ENCODE peak calls at places on chromosomes 3 and 15, in six cellular contexts. F, U, H, M, Q and T are unnamed samples.

GRCh38 chr15:96300808-96301207 is 29.7 kb upstream of the NR2F2 start:
- DNase-seq in Q (no peak), H (no peak), F (no peak), U (no peak), M (no peak), T (no peak)

GRCh38 chr3:27723803-27724458 is 1.8 kb upstream of the EOMES start:
- DNase-seq in H (no peak), U (no peak), Q (peak; percentile 52), F (no peak), M (no peak), T (no peak)

GRCh38 chr3:37768107-37768809 is 93.4 kb upstream of the CTDSPL start:
- DNase-seq in M (no peak), U (no peak), Q (peak; percentile 17), F (no peak), H (no peak), T (no peak)

GRCh38 chr3:185325946-185326791 is 36.8 kb upstream of the MAP3K13 start:
- DNase-seq in F (no peak), Q (no peak), H (no peak), U (no peak), M (no peak), T (no peak)

GRCh38 chr3:78666458-78666800 is 1101.4 kb downstream of the ROBO1 start:
- DNase-seq in F (no peak), H (no peak), M (peak; percentile 81), Q (no peak), U (no peak), T (no peak)

GRCh38 chr15:85773249-85773648 is 21.5 kb downstream of the KLHL25 start:
- DNase-seq in Q (no peak), U (no peak), H (no peak), M (no peak), F (no peak), T (no peak)

GRCh38 chr3:181613813-181614212 is 97.9 kb upstream of the SOX2 start:
- DNase-seq in M (no peak), H (no peak), Q (no peak), U (no peak), F (no peak), T (no peak)

GRCh38 chr3:187821616-187822317 is 76.5 kb upstream of the BCL6 start:
- DNase-seq in U (no peak), H (no peak), Q (no peak), F (no peak), M (no peak), T (no peak)

GRCh38 chr3:140545756-140546155 is 132.1 kb upstream of the TRIM42 start:
- DNase-seq in Q (no peak), M (peak; percentile 74), F (no peak), U (no peak), H (no peak), T (no peak)

GRCh38 chr3:102444101-102444500 is 9.3 kb downstream of the ZPLD1 start:
- DNase-seq in H (no peak), F (no peak), U (peak; percentile 20), Q (no peak), M (peak; percentile 45), T (no peak)

GRCh38 chr3:60742606-60743145 is 508.6 kb downstream of the FHIT start:
- DNase-seq in F (no peak), U (no peak), M (peak; percentile 80), H (no peak), Q (peak; percentile 87), T (no peak)

GRCh38 chr15:73109751-73110150 is 57.5 kb downstream of the NEO1 start:
- DNase-seq in Q (no peak), M (no peak), H (no peak), U (no peak), F (no peak), T (no peak)

GRCh38 chr3:70933105-70933810 is 620.8 kb upstream of the MDFIC2 start:
- DNase-seq in H (no peak), M (peak; percentile 50), U (no peak), Q (no peak), F (no peak), T (no peak)

GRCh38 chr3:14307953-14308352 is 94.5 kb upstream of the SLC6A6 start:
- DNase-seq in H (no peak), M (no peak), F (no peak), U (no peak), Q (no peak), T (no peak)

GRCh38 chr15:100726426-100727190 is 124.2 kb downstream of the ASB7 start:
- DNase-seq in U (peak; percentile 1), M (peak; percentile 93), H (no peak), F (no peak), Q (no peak), T (no peak)

GRCh38 chr3:151428386-151428785 is 32.5 kb downstream of the IGSF10 start:
- DNase-seq in M (no peak), Q (no peak), H (no peak), U (no peak), F (no peak), T (no peak)

GRCh38 chr3:194773216-194773615 is 87.5 kb downstream of the FAM43A start:
- DNase-seq in H (no peak), U (no peak), F (no peak), M (peak; percentile 38), Q (no peak), T (no peak)

GRCh38 chr3:12598890-12599289 is 42.0 kb downstream of the MKRN2 start:
- DNase-seq in H (no peak), F (no peak), U (no peak), Q (no peak), M (no peak), T (no peak)

GRCh38 chr15:75198560-75199346 is 2.9 kb upstream of the C15orf39 start:
- DNase-seq in U (no peak), F (peak; percentile 54), M (peak; percentile 43), H (peak; percentile 43), Q (peak; percentile 61), T (peak; percentile 96)

GRCh38 chr3:72144773-72145505 is 360.0 kb upstream of the PROK2 start:
- DNase-seq in M (no peak), Q (no peak), H (no peak), U (peak; percentile 35), F (no peak), T (peak; percentile 49)

GRCh38 chr3:17175187-17175839 is 290.6 kb downstream of the PLCL2 start:
- DNase-seq in M (peak; percentile 90), F (no peak), Q (no peak), U (no peak), H (no peak), T (no peak)

GRCh38 chr3:194310060-194310481 is 41.1 kb downstream of the CPN2 start:
- DNase-seq in M (no peak), U (no peak), H (no peak), Q (no peak), F (no peak), T (no peak)

GRCh38 chr15:47987908-47988532 is 132.8 kb upstream of the SLC24A5 start:
- DNase-seq in H (peak; percentile 71), F (peak; percentile 0), U (peak; percentile 45), Q (peak; percentile 82), M (peak; percentile 56), T (peak; percentile 69)

GRCh38 chr3:165404357-165405042 is 208.3 kb upstream of the SLITRK3 start:
- DNase-seq in Q (no peak), H (no peak), U (no peak), F (no peak), M (no peak), T (no peak)

GRCh38 chr15:57597431-57597830 is 5.7 kb downstream of the MYZAP start:
- DNase-seq in Q (no peak), F (no peak), H (no peak), M (no peak), U (no peak), T (no peak)

GRCh38 chr3:189851682-189852081 is 220.5 kb downstream of the TP63 start:
- DNase-seq in M (no peak), H (no peak), Q (no peak), F (no peak), U (no peak), T (no peak)
- H2AFZ ChIP-seq in M (no peak overlapping the region), H (no peak overlapping the region), Q (no peak overlapping the region), F (no peak overlapping the region), U (no peak overlapping the region), T (no peak overlapping the region)

DNA sequence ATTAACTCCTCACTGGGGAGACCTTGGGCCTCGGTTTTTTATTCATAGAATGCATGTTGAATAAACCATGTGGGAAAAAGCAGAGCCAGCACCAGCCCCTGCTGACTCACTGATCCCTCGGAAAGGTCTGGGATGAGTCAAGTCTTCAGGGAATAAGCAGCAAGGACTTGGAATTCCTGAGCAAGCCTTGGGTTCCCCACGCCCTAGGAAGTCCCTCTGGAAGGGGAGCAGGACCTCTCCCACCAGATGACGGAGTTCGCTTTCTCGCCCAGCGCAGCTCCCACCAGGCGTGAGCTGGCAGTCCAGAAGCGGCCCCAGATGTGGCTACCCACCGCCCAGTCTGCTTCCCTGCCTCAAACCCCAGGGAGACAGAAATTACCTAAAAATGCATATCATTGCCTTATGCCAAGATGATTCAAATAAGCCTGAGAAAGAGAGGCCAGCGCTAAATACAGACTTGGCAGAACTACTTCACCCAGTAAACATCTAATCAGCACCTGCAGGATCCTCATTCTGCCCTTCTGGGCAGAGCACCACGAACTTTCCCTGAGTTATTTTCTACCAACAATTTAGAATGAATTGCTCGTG is 45.5 kb downstream of the BTD start:
- DNase-seq in H (peak; percentile 73), M (peak; percentile 100), U (no peak), Q (no peak), F (peak; percentile 88), T (no peak)
- H2AFZ ChIP-seq in H (peak overlapping the region; percentile 1), M (no peak overlapping the region), U (no peak overlapping the region), Q (no peak overlapping the region), F (peak overlapping the region; percentile 4), T (no peak overlapping the region)

GRCh38 chr3:49868951-49869454 is 703 bp downstream of the CAMKV start:
- DNase-seq in M (no peak), H (no peak), U (peak; percentile 82), F (no peak), Q (peak; percentile 80), T (no peak)

GRCh38 chr3:49867871-49868321 is 1.8 kb downstream of the CAMKV start:
- DNase-seq in Q (peak; percentile 92), F (no peak), M (peak; percentile 25), H (no peak), U (no peak), T (peak; percentile 30)

GRCh38 chr3:49867400-49867799 is 2.3 kb downstream of the CAMKV start:
- DNase-seq in Q (peak; percentile 52), F (no peak), H (no peak), U (no peak), M (no peak), T (no peak)

GRCh38 chr3:49871536-49872157 is 1.9 kb upstream of the CAMKV start:
- DNase-seq in H (no peak), M (no peak), Q (no peak), F (no peak), U (peak; percentile 55), T (no peak)

GRCh38 chr3:49869525-49870126 is at the start of gene CAMKV:
- DNase-seq in U (peak; percentile 95), Q (peak; percentile 80), M (no peak), F (no peak), H (no peak), T (peak; percentile 35)
- H2AFZ ChIP-seq in U (peak within 1 kb of the TSS; percentile 41), Q (peak within 1 kb of the TSS; percentile 93), M (no peak within 1 kb of the TSS), F (no peak within 1 kb of the TSS), H (no peak within 1 kb of the TSS), T (no peak within 1 kb of the TSS)

DNA sequence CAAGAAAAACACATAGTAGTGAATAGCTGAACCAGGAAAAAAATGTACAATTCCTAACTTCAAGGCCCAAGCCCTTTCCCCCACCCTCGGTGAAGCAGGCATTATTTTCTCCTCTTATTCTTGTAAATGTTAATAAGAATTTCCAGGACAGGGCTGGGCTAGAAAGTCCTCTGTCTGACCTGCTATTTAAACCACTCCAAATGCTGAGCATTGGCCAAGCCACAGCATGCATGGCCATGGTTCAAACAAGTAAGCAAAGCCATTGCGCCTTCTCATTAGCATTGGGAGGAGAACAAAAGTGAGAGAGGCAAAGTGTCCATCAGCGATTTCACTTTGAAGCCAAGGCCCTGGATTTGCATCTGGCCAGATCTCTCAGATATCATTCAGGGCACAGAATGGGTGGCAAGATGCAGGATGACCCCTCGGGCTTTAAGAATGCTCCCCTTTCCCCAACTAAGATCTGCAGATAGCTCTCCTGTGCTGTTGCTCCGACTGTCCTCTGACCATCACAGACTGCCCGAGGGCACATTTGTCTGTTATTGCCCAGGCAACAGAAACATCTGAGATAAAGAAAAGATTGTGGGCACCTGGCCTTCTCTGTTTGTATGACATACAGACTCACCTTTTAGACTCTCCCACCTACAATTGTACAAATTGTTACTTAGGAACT is 46.3 kb downstream of the CEMIP start:
- DNase-seq in M (peak; percentile 90), F (no peak), H (no peak), U (no peak), Q (no peak), T (no peak)
- H2AFZ ChIP-seq in M (no peak overlapping the region), F (no peak overlapping the region), H (no peak overlapping the region), U (no peak overlapping the region), Q (no peak overlapping the region), T (no peak overlapping the region)